ENCODE peak calls at places on chromosomes 16 and 17, in eight cellular contexts. B, L, M, X, A, T, N and H are unnamed samples.

GRCh38 chr16:65284583-65284982 is 162.7 kb upstream of the CDH11 start:
- DNase-seq in A (no peak), T (no peak), N (no peak), X (no peak), M (no peak), B (no peak), L (no peak), H (no peak)

GRCh38 chr17:82900741-82901140 is 60.9 kb upstream of the ZNF750 start:
- DNase-seq in N (no peak), B (no peak), A (no peak), T (no peak), X (no peak), M (no peak), L (no peak), H (no peak)

GRCh38 chr17:50203589-50204345 is 2.3 kb upstream of the COL1A1 start:
- DNase-seq in A (no peak), X (peak; percentile 99), M (no peak), T (peak; percentile 81), B (no peak), N (peak; percentile 89), L (no peak), H (no peak)

GRCh38 chr17:16488572-16488997 is 3.4 kb downstream of the LRRC75A start:
- DNase-seq in B (no peak), N (no peak), X (no peak), A (no peak), T (no peak), L (no peak), M (no peak), H (no peak)

GRCh38 chr17:29682054-29682453 is 59.3 kb upstream of the CORO6 start:
- DNase-seq in A (no peak), L (no peak), N (no peak), M (peak; percentile 35), X (no peak), B (no peak), T (no peak), H (no peak)

GRCh38 chr17:38605230-38605851 is 411 bp downstream of the SRCIN1 start:
- DNase-seq in M (no peak), B (no peak), N (no peak), A (no peak), L (peak; percentile 72), X (no peak), T (no peak), H (no peak)

GRCh38 chr16:27108826-27109665 is 42.3 kb downstream of the C16orf82 start:
- DNase-seq in A (peak; percentile 67), T (no peak), N (no peak), L (no peak), X (no peak), B (no peak), M (no peak), H (peak; percentile 47)

GRCh38 chr16:23081675-23082119 is 67.6 kb downstream of the USP31 start:
- DNase-seq in T (no peak), M (no peak), X (peak; percentile 49), L (no peak), A (no peak), N (peak; percentile 24), B (no peak), H (no peak)

GRCh38 chr16:73323880-73324279 is 276.0 kb upstream of the ZFHX3 start:
- DNase-seq in M (no peak), A (no peak), N (no peak), X (no peak), B (no peak), L (no peak), T (no peak), H (no peak)

DNA sequence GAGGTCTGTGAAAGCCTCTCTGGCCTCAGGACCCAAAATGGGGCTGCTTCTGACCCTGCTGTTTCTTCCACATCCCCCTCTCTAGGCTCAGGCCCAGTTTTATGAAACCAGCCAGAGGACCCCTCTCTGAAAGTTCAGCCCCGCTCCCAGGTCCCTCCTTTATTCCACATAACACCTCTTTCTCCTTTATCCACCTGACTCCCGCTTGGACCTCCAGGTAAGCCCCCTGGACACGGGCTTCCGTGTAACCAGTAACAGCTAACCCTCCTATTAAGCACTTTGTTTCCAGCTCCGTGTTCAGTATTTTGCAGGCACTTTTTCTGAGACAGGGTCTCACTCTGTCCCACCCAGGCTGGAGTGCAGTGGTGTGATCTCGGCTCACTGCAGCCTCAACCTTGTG is 37.4 kb downstream of the PSME3IP1 start:
- DNase-seq in T (no peak), N (no peak), B (no peak), X (no peak), M (no peak), A (no peak), L (no peak), H (no peak)
- TF ChIP-seq CTCF in T (no peak), N (no peak), B (no peak), X (no peak), M (no peak), A (no peak), L (no peak), H (no peak)

GRCh38 chr16:10922328-10923145 is 19.7 kb downstream of the DEXI start:
- DNase-seq in X (no peak), M (no peak), B (peak; percentile 61), A (no peak), T (no peak), L (no peak), N (peak; percentile 54), H (no peak)

GRCh38 chr16:10926094-10926493 is 16.2 kb downstream of the DEXI start:
- DNase-seq in X (no peak), A (no peak), B (no peak), M (no peak), L (no peak), N (no peak), T (no peak), H (no peak)

GRCh38 chr16:10923146-10923649 is 19.1 kb downstream of the DEXI start:
- DNase-seq in N (no peak), T (no peak), L (no peak), B (no peak), M (no peak), A (no peak), X (no peak), H (no peak)

GRCh38 chr16:10921536-10922327 is 20.5 kb downstream of the DEXI start:
- DNase-seq in A (no peak), X (no peak), N (peak; percentile 40), B (no peak), M (no peak), L (no peak), T (no peak), H (no peak)

GRCh38 chr16:10923650-10924214 is 18.5 kb downstream of the DEXI start:
- DNase-seq in L (no peak), M (no peak), N (no peak), X (no peak), B (no peak), A (no peak), T (no peak), H (no peak)
- TF ChIP-seq CTCF in L (no peak), M (no peak), N (no peak), X (no peak), B (no peak), A (no peak), T (no peak), H (no peak)

DNA sequence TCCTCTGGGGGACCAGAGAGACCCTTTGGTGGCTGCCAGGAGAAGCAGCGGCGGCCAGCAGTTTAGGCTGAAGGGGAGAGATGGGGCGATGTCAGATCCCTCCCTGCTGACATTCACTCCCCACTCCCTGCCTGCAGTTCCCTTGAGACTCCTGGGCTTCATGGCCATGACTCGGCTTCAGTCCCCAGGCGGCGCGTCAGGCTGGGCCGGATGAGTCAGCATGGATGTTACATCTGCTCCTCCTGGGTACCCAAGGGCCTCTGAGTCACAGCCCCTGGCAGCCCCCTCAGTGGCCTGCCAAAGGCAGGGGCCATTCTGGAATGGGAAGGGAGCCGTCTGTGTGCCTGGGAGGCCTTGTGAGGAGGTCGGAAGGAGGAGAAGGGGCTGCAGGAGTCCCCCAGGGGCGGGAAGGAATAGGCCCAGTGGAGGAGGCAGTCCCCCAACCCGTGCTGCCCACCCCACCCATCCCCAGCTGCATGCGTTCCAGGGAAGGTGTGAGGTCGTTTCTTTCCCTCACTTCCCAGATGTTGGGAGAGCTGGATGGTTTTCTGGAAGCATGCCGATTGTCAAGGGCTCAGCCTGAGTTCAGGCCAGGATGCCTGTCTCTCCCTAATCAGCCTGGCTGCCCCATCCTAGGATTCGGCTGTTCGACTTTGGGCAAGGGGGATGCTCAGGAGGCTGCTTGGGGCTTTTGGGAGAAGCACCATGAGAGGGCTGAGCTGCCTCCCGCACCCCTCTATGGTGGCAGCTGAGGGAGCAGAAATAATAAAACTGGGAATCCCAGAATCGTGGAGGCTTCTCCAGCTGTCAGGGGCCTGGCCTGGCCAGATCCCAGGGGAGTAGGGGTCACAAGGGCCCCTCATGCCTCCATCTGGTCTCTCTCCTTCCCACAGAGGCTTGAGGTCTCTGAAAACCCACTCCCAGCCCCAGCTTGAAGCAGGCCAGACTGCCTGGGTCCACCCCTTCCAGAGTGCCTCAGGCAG is 9.7 kb downstream of the RHBDL3 start:
- DNase-seq in L (no peak), X (peak; percentile 51), M (no peak), A (no peak), B (no peak), N (peak; percentile 74), T (peak; percentile 53), H (no peak)
- TF ChIP-seq CTCF in L (no peak), X (peak; percentile 35), M (no peak), A (no peak), B (no peak), N (no peak), T (no peak), H (no peak)

GRCh38 chr16:50309527-50310307 is 43.4 kb downstream of the ADCY7 start:
- DNase-seq in M (no peak), B (no peak), N (peak; percentile 14), T (no peak), X (no peak), A (peak; percentile 78), L (peak; percentile 11), H (peak; percentile 64)

GRCh38 chr16:50311891-50312501 is 45.6 kb downstream of the ADCY7 start:
- DNase-seq in L (peak; percentile 19), B (no peak), X (no peak), M (no peak), N (no peak), A (peak; percentile 77), T (peak; percentile 14), H (no peak)

GRCh38 chr16:50311134-50311528 is 44.8 kb downstream of the ADCY7 start:
- DNase-seq in B (no peak), T (no peak), A (no peak), M (no peak), X (no peak), L (no peak), N (no peak), H (no peak)

GRCh38 chr16:50309156-50309526 is 42.8 kb downstream of the ADCY7 start:
- DNase-seq in T (no peak), M (no peak), A (no peak), B (no peak), N (no peak), L (no peak), X (no peak), H (no peak)

DNA sequence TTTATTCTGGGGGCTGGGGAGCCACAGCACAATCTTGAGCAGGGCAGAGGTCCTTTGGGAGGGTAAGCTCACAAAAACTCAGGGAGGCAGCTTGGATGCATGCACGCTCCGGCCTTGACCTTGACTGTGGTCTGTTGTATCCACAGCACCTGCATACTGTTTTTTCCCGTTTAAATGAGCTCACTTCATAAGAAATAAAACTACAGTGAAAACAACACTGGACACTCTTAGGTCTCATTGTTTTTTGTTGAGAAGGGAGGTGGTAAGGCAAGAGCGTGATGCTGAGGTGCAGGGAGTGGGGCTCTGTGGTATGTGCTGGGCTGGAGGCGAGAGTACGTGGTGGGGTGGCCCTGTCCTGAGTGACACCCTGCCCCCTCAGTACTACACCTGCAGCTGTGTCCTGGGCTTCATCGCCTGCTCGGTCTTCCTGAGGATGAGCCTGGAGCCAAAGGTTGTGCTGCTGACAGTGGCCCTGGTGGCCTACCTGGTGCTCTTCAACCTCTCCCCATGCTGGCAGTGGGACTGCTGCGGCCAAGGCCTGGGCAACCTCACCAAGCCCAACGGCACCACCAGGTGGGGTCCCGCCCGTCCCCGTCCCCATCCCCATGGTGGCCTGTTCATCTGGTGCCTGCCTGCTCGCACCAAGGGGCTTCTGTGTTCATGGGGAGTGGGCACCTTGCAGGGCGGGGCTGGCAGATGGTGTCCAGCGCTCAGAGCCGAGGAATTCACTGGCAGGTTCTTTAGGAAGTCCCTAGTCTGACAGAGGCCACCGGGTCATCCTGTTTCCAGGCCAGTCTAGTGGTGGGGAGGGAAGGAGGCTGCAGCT is 44.2 kb downstream of the ADCY7 start:
- DNase-seq in N (no peak), B (no peak), X (no peak), T (no peak), L (no peak), M (no peak), A (peak; percentile 79), H (peak; percentile 53)
- TF ChIP-seq CTCF in N (no peak), B (no peak), X (no peak), T (no peak), L (no peak), M (no peak), A (no peak), H (no peak)